ENCODE peak calls at places on chromosome 2, in four cellular contexts. One of them, this sample, is unnamed.

GRCh38 chr2:193222456-193222855 is 1027.7 kb upstream of the TMEFF2 start:
- DNase-seq in dorsolateral prefrontal cortex: no peak
- DNase-seq in WERI-Rb-1: no peak
- DNase-seq in Peyer's patch: no peak
- DNase-seq in this sample: no peak

GRCh38 chr2:221747289-221747972 is 175.3 kb upstream of the EPHA4 start:
- DNase-seq in WERI-Rb-1: no peak
- DNase-seq in dorsolateral prefrontal cortex: no peak
- DNase-seq in Peyer's patch: no peak
- DNase-seq in this sample: no peak

GRCh38 chr2:118242216-118242615 is 153.9 kb downstream of the INSIG2 start:
- DNase-seq in dorsolateral prefrontal cortex: no peak
- DNase-seq in WERI-Rb-1: no peak
- DNase-seq in Peyer's patch: no peak
- DNase-seq in this sample: peak

GRCh38 chr2:197873293-197873701 is 68.9 kb downstream of the PLCL1 start:
- DNase-seq in Peyer's patch: no peak
- DNase-seq in WERI-Rb-1: no peak
- DNase-seq in dorsolateral prefrontal cortex: no peak
- DNase-seq in this sample: peak

GRCh38 chr2:10473121-10473756 is 25.1 kb upstream of the ODC1 start:
- DNase-seq in Peyer's patch: no peak
- DNase-seq in WERI-Rb-1: peak
- DNase-seq in dorsolateral prefrontal cortex: no peak
- DNase-seq in this sample: no peak

GRCh38 chr2:142008135-142008744 is 122.6 kb downstream of the LRP1B start:
- DNase-seq in dorsolateral prefrontal cortex: no peak
- DNase-seq in WERI-Rb-1: no peak
- DNase-seq in Peyer's patch: no peak
- DNase-seq in this sample: peak

GRCh38 chr2:124187948-124188347 is 162.9 kb downstream of the CNTNAP5 start:
- DNase-seq in WERI-Rb-1: no peak
- DNase-seq in Peyer's patch: no peak
- DNase-seq in dorsolateral prefrontal cortex: no peak
- DNase-seq in this sample: no peak

GRCh38 chr2:13858626-13859025 is 773.9 kb upstream of the LRATD1 start:
- DNase-seq in dorsolateral prefrontal cortex: no peak
- DNase-seq in Peyer's patch: no peak
- DNase-seq in WERI-Rb-1: no peak
- DNase-seq in this sample: peak

GRCh38 chr2:63880603-63881002 is 38.9 kb downstream of the UGP2 start:
- DNase-seq in WERI-Rb-1: no peak
- DNase-seq in Peyer's patch: no peak
- DNase-seq in dorsolateral prefrontal cortex: no peak
- DNase-seq in this sample: no peak

GRCh38 chr2:76391663-76392062 is 680.9 kb upstream of the GCFC2 start:
- DNase-seq in Peyer's patch: no peak
- DNase-seq in WERI-Rb-1: no peak
- DNase-seq in dorsolateral prefrontal cortex: no peak
- DNase-seq in this sample: no peak

GRCh38 chr2:233062946-233063268 is 2.8 kb downstream of the INPP5D start:
- DNase-seq in Peyer's patch: no peak
- DNase-seq in WERI-Rb-1: no peak
- DNase-seq in dorsolateral prefrontal cortex: no peak
- DNase-seq in this sample: no peak
- H3K4me3 ChIP-seq in Peyer's patch: peak
- H3K4me3 ChIP-seq in WERI-Rb-1: no peak
- H3K4me3 ChIP-seq in dorsolateral prefrontal cortex: no peak
- H3K4me3 ChIP-seq in this sample: no peak

GRCh38 chr2:65997941-65998340 is 437.0 kb upstream of the MEIS1 start:
- DNase-seq in WERI-Rb-1: no peak
- DNase-seq in dorsolateral prefrontal cortex: no peak
- DNase-seq in Peyer's patch: no peak
- DNase-seq in this sample: no peak

GRCh38 chr2:66000888-66001287 is 434.0 kb upstream of the MEIS1 start:
- DNase-seq in WERI-Rb-1: no peak
- DNase-seq in Peyer's patch: no peak
- DNase-seq in dorsolateral prefrontal cortex: no peak
- DNase-seq in this sample: no peak

GRCh38 chr2:65999103-65999502 is 435.8 kb upstream of the MEIS1 start:
- DNase-seq in Peyer's patch: no peak
- DNase-seq in WERI-Rb-1: no peak
- DNase-seq in dorsolateral prefrontal cortex: no peak
- DNase-seq in this sample: no peak

GRCh38 chr2:66001538-66001937 is 433.4 kb upstream of the MEIS1 start:
- DNase-seq in WERI-Rb-1: no peak
- DNase-seq in Peyer's patch: no peak
- DNase-seq in dorsolateral prefrontal cortex: no peak
- DNase-seq in this sample: no peak

GRCh38 chr2:65999790-66000189 is 435.1 kb upstream of the MEIS1 start:
- DNase-seq in WERI-Rb-1: no peak
- DNase-seq in Peyer's patch: no peak
- DNase-seq in dorsolateral prefrontal cortex: no peak
- DNase-seq in this sample: no peak
- TF ChIP-seq CTCF in WERI-Rb-1: no peak
- TF ChIP-seq CTCF in Peyer's patch: no peak
- TF ChIP-seq CTCF in dorsolateral prefrontal cortex: no peak
- TF ChIP-seq CTCF in this sample: no peak

GRCh38 chr2:160126756-160127155 is 64.3 kb upstream of the PLA2R1 start:
- DNase-seq in dorsolateral prefrontal cortex: no peak
- DNase-seq in Peyer's patch: no peak
- DNase-seq in WERI-Rb-1: no peak
- DNase-seq in this sample: no peak
- H3K4me3 ChIP-seq in dorsolateral prefrontal cortex: no peak
- H3K4me3 ChIP-seq in Peyer's patch: no peak
- H3K4me3 ChIP-seq in WERI-Rb-1: no peak
- H3K4me3 ChIP-seq in this sample: no peak

GRCh38 chr2:179936654-179937053 is 70.4 kb downstream of the CWC22 start:
- DNase-seq in Peyer's patch: peak
- DNase-seq in WERI-Rb-1: peak
- DNase-seq in dorsolateral prefrontal cortex: no peak
- DNase-seq in this sample: no peak
- TF ChIP-seq CTCF in Peyer's patch: peak
- TF ChIP-seq CTCF in WERI-Rb-1: peak
- TF ChIP-seq CTCF in dorsolateral prefrontal cortex: no peak
- TF ChIP-seq CTCF in this sample: peak

DNA sequence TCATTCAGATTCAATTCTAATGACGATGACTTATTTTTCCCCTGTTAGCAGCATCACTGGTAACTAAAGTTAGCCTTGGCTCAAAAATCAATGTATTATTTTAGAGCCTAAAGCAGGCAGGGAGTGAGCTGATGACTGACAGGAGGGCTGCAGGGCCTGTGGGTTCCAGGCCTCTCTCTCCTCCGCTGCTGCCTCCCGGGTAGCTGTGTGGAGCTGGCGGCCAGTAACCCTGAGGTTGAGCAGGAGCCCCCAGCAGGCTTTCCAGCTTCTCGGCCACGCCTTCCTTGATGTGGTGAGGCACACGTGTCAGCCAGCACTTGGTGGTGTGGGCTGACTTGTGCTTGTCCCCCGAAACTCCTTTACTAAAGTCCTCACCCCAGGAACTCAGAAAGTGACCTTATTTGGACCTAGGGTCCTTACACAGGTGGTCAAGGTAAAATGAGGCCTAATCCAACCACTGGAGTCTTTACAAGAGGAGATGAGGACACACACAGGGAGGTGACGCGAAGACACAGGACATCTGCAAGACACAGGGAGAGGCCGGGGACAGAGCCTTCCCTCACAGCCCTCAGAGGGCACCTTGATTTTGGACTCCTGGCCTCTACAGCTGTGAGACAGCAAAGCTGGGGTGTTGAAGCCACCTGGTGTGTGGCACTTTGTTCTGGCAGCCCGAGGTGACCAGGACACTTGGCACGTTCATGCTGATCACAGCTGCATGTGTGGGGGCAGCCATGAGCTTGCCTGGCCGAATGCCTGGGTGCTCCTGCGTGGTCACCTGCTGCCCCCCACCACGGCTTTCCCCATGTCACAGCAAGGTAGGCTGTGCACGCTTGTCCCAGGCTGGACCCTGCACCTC is 120.8 kb upstream of the HS6ST1 start:
- DNase-seq in Peyer's patch: peak
- DNase-seq in dorsolateral prefrontal cortex: no peak
- DNase-seq in WERI-Rb-1: no peak
- DNase-seq in this sample: no peak
- H3K4me3 ChIP-seq in Peyer's patch: no peak
- H3K4me3 ChIP-seq in dorsolateral prefrontal cortex: no peak
- H3K4me3 ChIP-seq in WERI-Rb-1: no peak
- H3K4me3 ChIP-seq in this sample: no peak

GRCh38 chr2:158755738-158756137 is 39.4 kb upstream of the DAPL1 start:
- DNase-seq in dorsolateral prefrontal cortex: no peak
- DNase-seq in Peyer's patch: no peak
- DNase-seq in WERI-Rb-1: peak
- DNase-seq in this sample: no peak
- TF ChIP-seq CTCF in dorsolateral prefrontal cortex: no peak
- TF ChIP-seq CTCF in Peyer's patch: no peak
- TF ChIP-seq CTCF in WERI-Rb-1: peak
- TF ChIP-seq CTCF in this sample: peak

GRCh38 chr2:238159676-238160205 is 971 bp downstream of the ERFE start:
- DNase-seq in Peyer's patch: peak
- DNase-seq in dorsolateral prefrontal cortex: no peak
- DNase-seq in WERI-Rb-1: no peak
- DNase-seq in this sample: no peak

GRCh38 chr2:238158807-238159539 is at the start of gene ERFE:
- DNase-seq in dorsolateral prefrontal cortex: no peak
- DNase-seq in Peyer's patch: peak
- DNase-seq in WERI-Rb-1: peak
- DNase-seq in this sample: no peak

GRCh38 chr2:238157506-238158017 is 1.2 kb upstream of the ERFE start:
- DNase-seq in Peyer's patch: no peak
- DNase-seq in WERI-Rb-1: no peak
- DNase-seq in dorsolateral prefrontal cortex: no peak
- DNase-seq in this sample: no peak

GRCh38 chr2:238155761-238156694 is 2.7 kb upstream of the ERFE start:
- DNase-seq in WERI-Rb-1: no peak
- DNase-seq in Peyer's patch: no peak
- DNase-seq in dorsolateral prefrontal cortex: no peak
- DNase-seq in this sample: no peak

GRCh38 chr2:238158018-238158806 is 558 bp upstream of the ERFE start:
- DNase-seq in WERI-Rb-1: no peak
- DNase-seq in Peyer's patch: peak
- DNase-seq in dorsolateral prefrontal cortex: no peak
- DNase-seq in this sample: no peak
- H3K4me3 ChIP-seq in WERI-Rb-1: no peak
- H3K4me3 ChIP-seq in Peyer's patch: peak
- H3K4me3 ChIP-seq in dorsolateral prefrontal cortex: no peak
- H3K4me3 ChIP-seq in this sample: peak

GRCh38 chr2:233807966-233808892 is 30.1 kb downstream of the MROH2A start:
- DNase-seq in dorsolateral prefrontal cortex: no peak
- DNase-seq in Peyer's patch: peak
- DNase-seq in WERI-Rb-1: peak
- DNase-seq in this sample: no peak

GRCh38 chr2:233810385-233810784 is 32.3 kb downstream of the MROH2A start:
- DNase-seq in Peyer's patch: peak
- DNase-seq in WERI-Rb-1: peak
- DNase-seq in dorsolateral prefrontal cortex: no peak
- DNase-seq in this sample: no peak

GRCh38 chr2:233803994-233804393 is 25.9 kb downstream of the MROH2A start:
- DNase-seq in Peyer's patch: peak
- DNase-seq in dorsolateral prefrontal cortex: no peak
- DNase-seq in WERI-Rb-1: no peak
- DNase-seq in this sample: no peak

GRCh38 chr2:233811087-233811486 is 33.0 kb downstream of the MROH2A start:
- DNase-seq in Peyer's patch: peak
- DNase-seq in dorsolateral prefrontal cortex: no peak
- DNase-seq in WERI-Rb-1: peak
- DNase-seq in this sample: no peak

DNA sequence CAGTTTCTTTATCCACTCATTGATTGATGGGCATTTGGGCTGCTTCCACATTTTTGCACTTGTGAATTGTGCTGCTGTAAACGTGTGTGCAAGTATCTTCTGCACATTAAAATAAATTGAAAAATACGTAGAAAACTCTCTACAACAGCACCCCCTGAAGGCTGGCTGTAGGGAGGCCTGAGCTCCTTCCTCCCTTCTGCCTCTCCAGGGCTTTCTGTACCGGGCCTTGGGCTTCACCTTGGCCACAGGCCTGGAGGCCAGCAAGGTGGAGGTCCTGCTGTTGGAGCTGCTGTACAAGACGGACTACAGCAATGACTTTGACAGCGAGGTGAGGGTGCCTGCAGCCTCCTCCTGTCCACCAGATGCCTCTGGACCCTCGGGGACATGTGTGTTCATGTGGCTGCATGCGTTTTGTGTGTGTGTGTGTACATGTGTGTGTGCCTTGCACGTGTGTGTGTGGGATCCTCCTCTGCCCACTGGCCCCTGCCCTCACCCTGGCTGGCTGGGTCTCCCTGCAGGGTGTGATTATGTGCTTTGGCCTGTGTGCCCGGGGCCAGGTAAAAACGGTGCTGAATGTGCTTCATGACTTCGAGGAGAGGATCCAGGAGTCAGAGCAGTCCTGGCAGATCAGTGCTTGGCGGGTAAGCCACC is 29.2 kb downstream of the MROH2A start:
- DNase-seq in WERI-Rb-1: peak
- DNase-seq in dorsolateral prefrontal cortex: no peak
- DNase-seq in Peyer's patch: peak
- DNase-seq in this sample: no peak
- TF ChIP-seq CTCF in WERI-Rb-1: no peak
- TF ChIP-seq CTCF in dorsolateral prefrontal cortex: no peak
- TF ChIP-seq CTCF in Peyer's patch: peak
- TF ChIP-seq CTCF in this sample: no peak

GRCh38 chr2:38889575-38889974 is at the start of gene ARHGEF33:
- DNase-seq in dorsolateral prefrontal cortex: no peak
- DNase-seq in Peyer's patch: no peak
- DNase-seq in WERI-Rb-1: no peak
- DNase-seq in this sample: no peak

GRCh38 chr2:38887902-38888554 is 1.6 kb upstream of the ARHGEF33 start:
- DNase-seq in Peyer's patch: no peak
- DNase-seq in WERI-Rb-1: no peak
- DNase-seq in dorsolateral prefrontal cortex: no peak
- DNase-seq in this sample: no peak

GRCh38 chr2:38889045-38889444 is 630 bp upstream of the ARHGEF33 start:
- DNase-seq in WERI-Rb-1: no peak
- DNase-seq in dorsolateral prefrontal cortex: no peak
- DNase-seq in Peyer's patch: no peak
- DNase-seq in this sample: no peak

GRCh38 chr2:38898256-38898655 is 8.6 kb downstream of the ARHGEF33 start:
- DNase-seq in WERI-Rb-1: no peak
- DNase-seq in dorsolateral prefrontal cortex: no peak
- DNase-seq in Peyer's patch: no peak
- DNase-seq in this sample: no peak

DNA sequence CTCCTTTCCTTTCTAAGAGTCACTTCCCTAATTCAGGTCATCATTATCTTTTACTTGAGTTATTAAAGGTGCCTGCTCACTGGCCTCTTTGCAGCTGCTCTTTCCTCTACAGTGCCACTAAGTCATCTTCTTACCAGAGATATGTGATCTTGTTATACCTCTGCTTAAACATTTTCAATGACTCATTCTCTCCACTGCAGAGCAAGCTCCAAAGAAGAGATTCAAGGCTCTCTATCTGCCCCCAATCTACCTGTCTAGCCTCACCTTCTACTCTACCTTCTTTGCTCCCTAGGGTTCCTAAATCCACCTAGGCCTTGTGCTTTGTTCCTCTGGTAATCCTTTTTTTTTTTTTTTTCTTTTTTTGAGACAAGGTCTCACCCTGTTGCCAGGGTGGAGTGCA is 3.1 kb downstream of the ARHGEF33 start:
- DNase-seq in Peyer's patch: no peak
- DNase-seq in WERI-Rb-1: no peak
- DNase-seq in dorsolateral prefrontal cortex: no peak
- DNase-seq in this sample: no peak
- H3K4me3 ChIP-seq in Peyer's patch: no peak
- H3K4me3 ChIP-seq in WERI-Rb-1: no peak
- H3K4me3 ChIP-seq in dorsolateral prefrontal cortex: no peak
- H3K4me3 ChIP-seq in this sample: no peak